ENCODE peak calls at places on chromosome 7, in seven cellular contexts. G is NCI-H1105 treated with DMSO at 0.1 percent for 48 hours, A is esophagus squamous epithelium, T is Kasumi-1, M is NB4, E is NT2/D1, K is AG10803. P is an unnamed sample.

GRCh38 chr7:131908719-131909118 is 352.3 kb upstream of the PODXL start:
- DNase-seq in A (no peak), M (no peak), T (no peak), G (no peak), E (no peak), K (no peak), P (no peak)

GRCh38 chr7:84058311-84059076 is 136.1 kb downstream of the SEMA3A start:
- DNase-seq in M (no peak), T (no peak), G (no peak), E (no peak), A (no peak), K (no peak), P (no peak)

GRCh38 chr7:100169147-100169850 is 882 bp upstream of the GAL3ST4 start:
- DNase-seq in T (no peak), M (no peak), K (no peak), E (no peak), A (no peak), G (peak; percentile 9), P (peak; percentile 40)

GRCh38 chr7:148148456-148148855 is 442.1 kb upstream of the C7orf33 start:
- DNase-seq in K (no peak), T (no peak), A (no peak), E (no peak), G (no peak), M (no peak), P (no peak)

GRCh38 chr7:3655635-3656034 is 354.6 kb downstream of the SDK1 start:
- DNase-seq in T (no peak), M (no peak), A (no peak), K (no peak), G (no peak), E (no peak), P (no peak)

GRCh38 chr7:43648725-43649406 is 66.0 kb downstream of the STK17A start:
- DNase-seq in E (no peak), M (peak; percentile 85), G (no peak), A (peak; percentile 32), T (peak; percentile 80), K (peak; percentile 83), P (no peak)

GRCh38 chr7:66549466-66549865 is 79.2 kb upstream of the KCTD7 start:
- DNase-seq in K (no peak), M (no peak), G (no peak), A (no peak), T (no peak), E (no peak), P (no peak)

GRCh38 chr7:38902443-38902842 is 6.5 kb downstream of the VPS41 start:
- DNase-seq in M (no peak), A (no peak), E (no peak), T (no peak), G (no peak), K (no peak), P (peak; percentile 10)

GRCh38 chr7:389911-390601 is 100.1 kb downstream of the FOXL3 start:
- DNase-seq in T (no peak), E (no peak), K (no peak), A (no peak), G (no peak), M (no peak), P (peak; percentile 59)

GRCh38 chr7:157211710-157212109 is 73.0 kb downstream of the UBE3C start:
- DNase-seq in T (peak; percentile 57), K (peak; percentile 70), E (no peak), G (no peak), M (no peak), A (no peak), P (no peak)

GRCh38 chr7:98136423-98136822 is 29.8 kb downstream of the LMTK2 start:
- DNase-seq in G (no peak), K (no peak), A (no peak), T (no peak), M (no peak), E (no peak), P (no peak)

GRCh38 chr7:100683659-100684533 is 10.2 kb downstream of the GIGYF1 start:
- DNase-seq in G (no peak), K (no peak), A (no peak), E (no peak), T (no peak), M (no peak), P (peak; percentile 58)